ENCODE peak calls at places on chromosome X, in eight cellular contexts. One of them, this sample, is unnamed.

GRCh38 chrX:48700246-48700645 is 3.7 kb downstream of the SUV39H1 start:
- DNase-seq in HFF-Myc: no peak
- DNase-seq in cardiac muscle cell: no peak
- DNase-seq in foreskin fibroblast: no peak
- DNase-seq in left ventricle myocardium inferior: no peak
- DNase-seq in ascending aorta: no peak
- DNase-seq in AG09309: no peak
- DNase-seq in upper lobe of right lung: no peak
- DNase-seq in this sample: no peak

GRCh38 chrX:41334866-41335589 is 1.1 kb downstream of the DDX3X start:
- DNase-seq in upper lobe of right lung: peak
- DNase-seq in cardiac muscle cell: peak
- DNase-seq in ascending aorta: peak
- DNase-seq in foreskin fibroblast: no peak
- DNase-seq in left ventricle myocardium inferior: peak
- DNase-seq in AG09309: no peak
- DNase-seq in HFF-Myc: no peak
- DNase-seq in this sample: peak

GRCh38 chrX:56726609-56727008 is 2.4 kb upstream of the NBDY start:
- DNase-seq in AG09309: peak
- DNase-seq in HFF-Myc: no peak
- DNase-seq in foreskin fibroblast: peak
- DNase-seq in cardiac muscle cell: peak
- DNase-seq in upper lobe of right lung: no peak
- DNase-seq in ascending aorta: no peak
- DNase-seq in left ventricle myocardium inferior: no peak
- DNase-seq in this sample: peak

GRCh38 chrX:47501226-47502071 is 18.4 kb upstream of the ZNF41 start:
- DNase-seq in cardiac muscle cell: peak
- DNase-seq in AG09309: peak
- DNase-seq in ascending aorta: no peak
- DNase-seq in upper lobe of right lung: no peak
- DNase-seq in left ventricle myocardium inferior: no peak
- DNase-seq in HFF-Myc: peak
- DNase-seq in foreskin fibroblast: peak
- DNase-seq in this sample: peak

GRCh38 chrX:153539171-153539978 is 21.9 kb downstream of the ATP2B3 start:
- DNase-seq in left ventricle myocardium inferior: peak
- DNase-seq in HFF-Myc: peak
- DNase-seq in cardiac muscle cell: peak
- DNase-seq in ascending aorta: peak
- DNase-seq in upper lobe of right lung: peak
- DNase-seq in foreskin fibroblast: peak
- DNase-seq in AG09309: no peak
- DNase-seq in this sample: peak

GRCh38 chrX:12771445-12772069 is 19.7 kb upstream of the PRPS2 start:
- DNase-seq in ascending aorta: no peak
- DNase-seq in HFF-Myc: peak
- DNase-seq in AG09309: no peak
- DNase-seq in foreskin fibroblast: peak
- DNase-seq in left ventricle myocardium inferior: peak
- DNase-seq in upper lobe of right lung: peak
- DNase-seq in cardiac muscle cell: peak
- DNase-seq in this sample: peak

GRCh38 chrX:53440631-53441517 is 6.7 kb upstream of the HSD17B10 start:
- DNase-seq in AG09309: no peak
- DNase-seq in upper lobe of right lung: peak
- DNase-seq in HFF-Myc: no peak
- DNase-seq in cardiac muscle cell: peak
- DNase-seq in left ventricle myocardium inferior: peak
- DNase-seq in foreskin fibroblast: peak
- DNase-seq in ascending aorta: peak
- DNase-seq in this sample: peak

GRCh38 chrX:23884427-23885024 is 23.2 kb downstream of the APOO start:
- DNase-seq in AG09309: no peak
- DNase-seq in HFF-Myc: no peak
- DNase-seq in cardiac muscle cell: no peak
- DNase-seq in foreskin fibroblast: peak
- DNase-seq in left ventricle myocardium inferior: no peak
- DNase-seq in upper lobe of right lung: no peak
- DNase-seq in ascending aorta: peak
- DNase-seq in this sample: peak

GRCh38 chrX:2313864-2314646 is 186.7 kb downstream of the DHRSX start:
- DNase-seq in left ventricle myocardium inferior: no peak
- DNase-seq in upper lobe of right lung: no peak
- DNase-seq in foreskin fibroblast: no peak
- DNase-seq in cardiac muscle cell: no peak
- DNase-seq in ascending aorta: no peak
- DNase-seq in HFF-Myc: no peak
- DNase-seq in AG09309: no peak
- DNase-seq in this sample: peak

GRCh38 chrX:19193584-19193983 is 71.3 kb upstream of the ADGRG2 start:
- DNase-seq in left ventricle myocardium inferior: no peak
- DNase-seq in AG09309: no peak
- DNase-seq in HFF-Myc: no peak
- DNase-seq in cardiac muscle cell: no peak
- DNase-seq in ascending aorta: no peak
- DNase-seq in upper lobe of right lung: no peak
- DNase-seq in foreskin fibroblast: no peak
- DNase-seq in this sample: peak
- TF ChIP-seq CTCF in left ventricle myocardium inferior: no peak
- TF ChIP-seq CTCF in AG09309: no peak
- TF ChIP-seq CTCF in HFF-Myc: no peak
- TF ChIP-seq CTCF in cardiac muscle cell: no peak
- TF ChIP-seq CTCF in ascending aorta: no peak
- TF ChIP-seq CTCF in upper lobe of right lung: no peak
- TF ChIP-seq CTCF in foreskin fibroblast: no peak
- TF ChIP-seq CTCF in this sample: peak

DNA sequence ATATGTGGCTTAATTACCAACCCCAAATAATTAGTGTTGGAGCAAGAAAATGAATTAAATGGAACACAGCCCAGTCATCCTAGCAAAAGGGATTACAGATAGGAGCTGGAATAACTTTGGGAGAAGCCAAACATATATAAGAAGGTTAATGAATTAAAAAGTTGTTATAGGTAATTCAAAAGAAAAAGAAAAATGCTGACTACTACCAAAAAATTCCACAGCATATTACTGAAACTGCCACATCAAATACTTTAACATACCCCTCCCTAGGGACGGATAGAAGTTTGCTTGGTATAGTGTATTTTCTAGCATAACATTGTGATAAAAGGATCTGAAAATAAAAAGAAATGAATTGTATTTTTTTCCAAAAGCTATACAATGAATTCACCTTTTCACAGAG is 99.5 kb downstream of the ENOX2 start:
- DNase-seq in upper lobe of right lung: no peak
- DNase-seq in AG09309: no peak
- DNase-seq in foreskin fibroblast: no peak
- DNase-seq in HFF-Myc: no peak
- DNase-seq in left ventricle myocardium inferior: no peak
- DNase-seq in ascending aorta: no peak
- DNase-seq in cardiac muscle cell: no peak
- DNase-seq in this sample: no peak
- H3K4me3 ChIP-seq in upper lobe of right lung: no peak
- H3K4me3 ChIP-seq in AG09309: no peak
- H3K4me3 ChIP-seq in foreskin fibroblast: no peak
- H3K4me3 ChIP-seq in HFF-Myc: no peak
- H3K4me3 ChIP-seq in left ventricle myocardium inferior: no peak
- H3K4me3 ChIP-seq in ascending aorta: no peak
- H3K4me3 ChIP-seq in cardiac muscle cell: no peak
- H3K4me3 ChIP-seq in this sample: no peak

GRCh38 chrX:22748093-22748999 is 251.4 kb upstream of the DDX53 start:
- DNase-seq in upper lobe of right lung: no peak
- DNase-seq in left ventricle myocardium inferior: no peak
- DNase-seq in HFF-Myc: peak
- DNase-seq in AG09309: peak
- DNase-seq in ascending aorta: no peak
- DNase-seq in foreskin fibroblast: no peak
- DNase-seq in cardiac muscle cell: peak
- DNase-seq in this sample: peak
- TF ChIP-seq CTCF in upper lobe of right lung: peak
- TF ChIP-seq CTCF in left ventricle myocardium inferior: peak
- TF ChIP-seq CTCF in HFF-Myc: peak
- TF ChIP-seq CTCF in AG09309: peak
- TF ChIP-seq CTCF in ascending aorta: peak
- TF ChIP-seq CTCF in foreskin fibroblast: peak
- TF ChIP-seq CTCF in cardiac muscle cell: peak
- TF ChIP-seq CTCF in this sample: peak

DNA sequence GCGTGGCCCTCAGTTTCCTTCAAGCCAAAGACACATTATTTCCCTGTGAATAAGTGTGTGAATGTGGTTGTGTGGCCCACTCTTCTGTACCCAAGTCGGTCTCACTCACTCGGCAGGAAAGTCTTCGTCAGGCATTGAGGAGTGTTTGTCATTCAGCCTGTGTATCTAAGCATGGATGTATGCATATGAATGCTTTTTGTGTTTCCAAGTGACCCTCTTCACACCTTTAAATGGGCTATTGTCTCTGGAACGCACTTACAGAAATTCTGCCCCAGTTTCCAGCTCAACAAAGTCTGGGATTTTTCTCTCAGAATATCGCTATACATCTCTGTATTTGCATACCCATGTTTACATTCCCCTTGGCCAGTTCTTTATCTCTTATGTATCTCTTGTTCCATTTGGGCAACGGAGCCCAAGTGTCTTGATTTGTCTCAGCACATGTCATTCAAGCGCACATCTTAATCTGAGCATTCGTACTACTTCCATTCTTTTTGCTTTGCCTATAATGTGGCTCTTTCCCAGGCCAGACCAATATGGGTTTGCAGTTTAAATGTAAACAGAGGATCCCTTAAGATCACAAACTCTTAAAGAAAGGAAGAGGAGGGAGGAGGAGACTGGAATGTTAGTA is 4.8 kb downstream of the BCOR start:
- DNase-seq in AG09309: no peak
- DNase-seq in upper lobe of right lung: no peak
- DNase-seq in cardiac muscle cell: no peak
- DNase-seq in ascending aorta: no peak
- DNase-seq in HFF-Myc: no peak
- DNase-seq in left ventricle myocardium inferior: no peak
- DNase-seq in foreskin fibroblast: no peak
- DNase-seq in this sample: no peak
- H3K4me3 ChIP-seq in AG09309: no peak
- H3K4me3 ChIP-seq in upper lobe of right lung: no peak
- H3K4me3 ChIP-seq in cardiac muscle cell: no peak
- H3K4me3 ChIP-seq in ascending aorta: no peak
- H3K4me3 ChIP-seq in HFF-Myc: no peak
- H3K4me3 ChIP-seq in left ventricle myocardium inferior: no peak
- H3K4me3 ChIP-seq in foreskin fibroblast: no peak
- H3K4me3 ChIP-seq in this sample: no peak

GRCh38 chrX:6026484-6026883 is 202.2 kb downstream of the NLGN4X start:
- DNase-seq in foreskin fibroblast: no peak
- DNase-seq in ascending aorta: no peak
- DNase-seq in HFF-Myc: no peak
- DNase-seq in upper lobe of right lung: no peak
- DNase-seq in left ventricle myocardium inferior: no peak
- DNase-seq in cardiac muscle cell: no peak
- DNase-seq in AG09309: no peak
- DNase-seq in this sample: no peak

GRCh38 chrX:6024204-6024603 is 204.5 kb downstream of the NLGN4X start:
- DNase-seq in ascending aorta: no peak
- DNase-seq in AG09309: no peak
- DNase-seq in upper lobe of right lung: no peak
- DNase-seq in cardiac muscle cell: no peak
- DNase-seq in HFF-Myc: no peak
- DNase-seq in foreskin fibroblast: peak
- DNase-seq in left ventricle myocardium inferior: no peak
- DNase-seq in this sample: no peak

GRCh38 chrX:6026980-6027379 is 201.7 kb downstream of the NLGN4X start:
- DNase-seq in left ventricle myocardium inferior: no peak
- DNase-seq in cardiac muscle cell: no peak
- DNase-seq in HFF-Myc: no peak
- DNase-seq in AG09309: no peak
- DNase-seq in ascending aorta: no peak
- DNase-seq in foreskin fibroblast: no peak
- DNase-seq in upper lobe of right lung: no peak
- DNase-seq in this sample: peak

GRCh38 chrX:6021316-6022091 is 207.2 kb downstream of the NLGN4X start:
- DNase-seq in foreskin fibroblast: no peak
- DNase-seq in left ventricle myocardium inferior: no peak
- DNase-seq in HFF-Myc: no peak
- DNase-seq in AG09309: no peak
- DNase-seq in upper lobe of right lung: no peak
- DNase-seq in ascending aorta: no peak
- DNase-seq in cardiac muscle cell: peak
- DNase-seq in this sample: peak
- TF ChIP-seq CTCF in foreskin fibroblast: peak
- TF ChIP-seq CTCF in left ventricle myocardium inferior: peak
- TF ChIP-seq CTCF in HFF-Myc: peak
- TF ChIP-seq CTCF in AG09309: peak
- TF ChIP-seq CTCF in upper lobe of right lung: peak
- TF ChIP-seq CTCF in ascending aorta: peak
- TF ChIP-seq CTCF in cardiac muscle cell: peak
- TF ChIP-seq CTCF in this sample: peak

This sample was measured in A673.